ENCODE peak calls at places on chromosomes 12 and 14, in five cellular contexts. M is A549, Q is GM23338, V is AG10803, U is AG04450. P is an unnamed sample.

GRCh38 chr12:107400686-107401447 is 284.7 kb upstream of the PWP1 start:
- DNase-seq in Q (no peak), U (no peak), M (peak; percentile 47), V (peak; percentile 72), P (no peak)

GRCh38 chr14:72613196-72613974 is 280.5 kb downstream of the DPF3 start:
- DNase-seq in V (no peak), Q (no peak), M (no peak), U (no peak), P (no peak)

GRCh38 chr14:35220920-35221319 is 71.3 kb upstream of the PSMA6 start:
- DNase-seq in M (no peak), U (no peak), V (no peak), Q (no peak), P (no peak)

GRCh38 chr12:79997115-79997805 is 62.4 kb upstream of the PPP1R12A start:
- DNase-seq in M (no peak), U (no peak), Q (no peak), V (peak; percentile 61), P (no peak)

GRCh38 chr12:64412458-64412857 is 8.3 kb downstream of the XPOT start:
- DNase-seq in U (no peak), M (no peak), Q (no peak), V (no peak), P (no peak)

GRCh38 chr14:98704441-98704840 is 567.6 kb downstream of the BCL11B start:
- DNase-seq in M (no peak), V (no peak), Q (no peak), U (no peak), P (no peak)

GRCh38 chr12:24535334-24536019 is 413.4 kb downstream of the BCAT1 start:
- DNase-seq in Q (no peak), U (no peak), M (no peak), V (no peak), P (no peak)

GRCh38 chr12:10220398-10221077 is 7.9 kb downstream of the GABARAPL1 start:
- DNase-seq in V (peak; percentile 73), U (no peak), M (no peak), Q (no peak), P (no peak)

GRCh38 chr12:22447223-22447622 is 97.1 kb downstream of the C2CD5 start:
- DNase-seq in Q (no peak), V (peak; percentile 16), M (no peak), U (no peak), P (peak; percentile 21)

GRCh38 chr14:25753130-25753529 is 703.2 kb upstream of the STXBP6 start:
- DNase-seq in Q (no peak), V (no peak), M (no peak), U (no peak), P (no peak)

GRCh38 chr14:61519735-61520134 is 175.6 kb upstream of the HIF1A start:
- DNase-seq in Q (no peak), V (no peak), U (no peak), M (no peak), P (no peak)

GRCh38 chr14:61752626-61753025 is 9.6 kb upstream of the SNAPC1 start:
- DNase-seq in M (no peak), V (no peak), U (no peak), Q (no peak), P (no peak)

GRCh38 chr12:116919247-116919671 is 8.5 kb downstream of the FBXW8 start:
- DNase-seq in Q (no peak), U (no peak), V (no peak), M (no peak), P (no peak)

GRCh38 chr14:104473649-104474574 is 105.7 kb upstream of the C14orf180 start:
- DNase-seq in V (no peak), U (no peak), Q (peak; percentile 28), M (no peak), P (no peak)

GRCh38 chr14:95662376-95663186 is 23.6 kb upstream of the TCL1B start:
- DNase-seq in V (peak; percentile 2), U (no peak), Q (no peak), M (no peak), P (no peak)

GRCh38 chr14:75832621-75833297 is 149.0 kb downstream of the TGFB3 start:
- DNase-seq in M (no peak), Q (no peak), U (peak; percentile 37), V (peak; percentile 55), P (no peak)

GRCh38 chr14:73685328-73685727 is 28.9 kb downstream of the PNMA1 start:
- DNase-seq in M (no peak), Q (no peak), V (no peak), U (no peak), P (no peak)

GRCh38 chr12:29329411-29329810 is 51.6 kb downstream of the ERGIC2 start:
- DNase-seq in U (no peak), M (no peak), V (no peak), Q (no peak), P (no peak)

GRCh38 chr14:94174622-94175402 is 690 bp downstream of the PPP4R4 start:
- DNase-seq in M (no peak), V (no peak), U (no peak), Q (peak; percentile 64), P (no peak)

GRCh38 chr14:75453817-75454434 is 26.1 kb downstream of the JDP2 start:
- DNase-seq in M (no peak), Q (peak; percentile 42), U (no peak), V (no peak), P (no peak)

GRCh38 chr14:35419429-35419841 is 14.9 kb upstream of the NFKBIA start:
- DNase-seq in U (no peak), V (no peak), M (no peak), Q (no peak), P (no peak)

GRCh38 chr12:57164966-57165365 is 17.5 kb upstream of the LRP1-AS start:
- DNase-seq in Q (no peak), V (peak; percentile 41), U (no peak), M (no peak), P (no peak)

GRCh38 chr14:64038857-64039542 is 186.2 kb downstream of the SYNE2 start:
- DNase-seq in V (peak; percentile 29), Q (no peak), M (no peak), U (no peak), P (no peak)

GRCh38 chr12:15199886-15200285 is 21.3 kb downstream of the RERG start:
- DNase-seq in Q (no peak), M (no peak), U (no peak), V (no peak), P (no peak)

GRCh38 chr12:95385246-95385645 is 88.7 kb upstream of the METAP2 start:
- DNase-seq in M (no peak), U (peak; percentile 18), Q (peak; percentile 12), V (peak; percentile 71), P (peak; percentile 7)

GRCh38 chr12:124919646-124920352 is 5.3 kb upstream of the UBC start:
- DNase-seq in M (peak; percentile 67), Q (no peak), V (peak; percentile 34), U (no peak), P (no peak)

GRCh38 chr14:94062344-94062904 is 18.6 kb downstream of the DDX24 start:
- DNase-seq in U (no peak), Q (no peak), V (peak; percentile 75), M (no peak), P (no peak)

GRCh38 chr14:105387530-105387922 is 10.8 kb upstream of the TEX22 start:
- DNase-seq in U (no peak), V (no peak), Q (no peak), M (no peak), P (no peak)

GRCh38 chr12:109389146-109389545 is 41.4 kb downstream of the MYO1H start:
- DNase-seq in Q (peak; percentile 34), M (peak; percentile 60), V (no peak), U (no peak), P (no peak)

GRCh38 chr12:69024907-69025306 is 91.9 kb upstream of the CPM start:
- DNase-seq in U (no peak), Q (no peak), V (no peak), M (no peak), P (no peak)

GRCh38 chr14:102419716-102420115 is 57.0 kb downstream of the TECPR2 start:
- DNase-seq in Q (no peak), M (no peak), V (no peak), U (no peak), P (no peak)

GRCh38 chr14:102424520-102424919 is 61.8 kb downstream of the TECPR2 start:
- DNase-seq in M (no peak), Q (no peak), V (no peak), U (no peak), P (no peak)

GRCh38 chr14:102419276-102419675 is 56.5 kb downstream of the TECPR2 start:
- DNase-seq in U (no peak), M (no peak), Q (no peak), V (no peak), P (no peak)

GRCh38 chr14:102418853-102419240 is 56.1 kb downstream of the TECPR2 start:
- DNase-seq in M (no peak), V (no peak), U (no peak), Q (no peak), P (no peak)

DNA sequence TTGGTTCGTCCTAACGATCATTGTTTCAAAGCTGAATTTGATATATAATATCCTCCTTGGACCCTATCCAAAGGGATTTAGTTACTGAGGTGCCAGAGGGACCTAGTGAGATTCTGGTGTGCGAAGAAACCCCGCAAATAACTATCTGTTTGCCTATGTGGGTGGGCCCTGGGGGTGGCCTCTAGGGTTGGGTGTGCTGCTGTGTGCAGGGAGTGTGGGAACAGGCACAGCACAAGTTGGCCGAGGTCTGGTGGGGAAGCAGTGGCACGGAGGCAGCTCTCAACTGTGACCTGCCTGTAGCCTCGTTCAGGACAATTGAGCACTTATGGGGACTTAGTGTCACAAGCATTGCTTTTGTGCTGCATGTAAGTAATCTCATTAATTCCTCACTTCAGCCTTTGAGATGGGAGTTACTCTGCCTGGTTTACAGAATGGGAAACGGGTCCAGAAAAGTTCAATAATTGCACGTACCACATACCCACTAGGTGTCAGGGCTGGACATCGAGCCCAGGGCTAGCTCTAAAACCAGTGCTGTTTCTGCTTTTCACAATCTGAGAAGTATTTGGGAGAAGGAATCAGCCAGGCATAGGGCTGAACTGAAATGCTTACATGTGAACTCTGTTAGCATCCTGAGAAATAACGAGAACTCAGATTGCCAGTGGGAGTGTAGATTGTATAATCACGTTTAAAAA is 58.8 kb downstream of the TECPR2 start:
- DNase-seq in V (no peak), Q (no peak), U (no peak), M (no peak), P (no peak)
- TF ChIP-seq CTCF in V (no peak), Q (no peak), U (no peak), M (no peak), P (no peak)

GRCh38 chr12:91922674-91923073 is 223.0 kb downstream of the BTG1 start:
- DNase-seq in V (peak; percentile 22), Q (no peak), M (no peak), U (no peak), P (no peak)

GRCh38 chr12:91924827-91925226 is 220.8 kb downstream of the BTG1 start:
- DNase-seq in Q (no peak), V (no peak), M (no peak), U (no peak), P (no peak)

GRCh38 chr12:91921555-91921954 is 224.1 kb downstream of the BTG1 start:
- DNase-seq in U (no peak), V (peak; percentile 4), M (no peak), Q (no peak), P (no peak)

GRCh38 chr12:91922139-91922538 is 223.5 kb downstream of the BTG1 start:
- DNase-seq in Q (no peak), M (no peak), V (peak; percentile 3), U (no peak), P (no peak)

GRCh38 chr12:91923864-91924263 is 221.8 kb downstream of the BTG1 start:
- DNase-seq in V (no peak), Q (no peak), U (no peak), M (no peak), P (no peak)
- TF ChIP-seq CTCF in V (no peak), Q (no peak), U (no peak), M (no peak), P (no peak)

GRCh38 chr14:101960225-101960624 is 4.1 kb upstream of the DYNC1H1 start:
- DNase-seq in V (no peak), Q (peak; percentile 77), U (no peak), M (no peak), P (no peak)
- TF ChIP-seq CTCF in V (peak; percentile 55), Q (peak; percentile 57), U (peak; percentile 57), M (peak; percentile 54), P (peak; percentile 49)

GRCh38 chr12:33296529-33296928 is 143.1 kb downstream of the SYT10 start:
- DNase-seq in U (no peak), V (no peak), M (no peak), Q (peak; percentile 17), P (no peak)
- TF ChIP-seq CTCF in U (no peak), V (no peak), M (no peak), Q (peak; percentile 60), P (no peak)